ENCODE peak calls at places on chromosomes 1 and 21, in five cellular contexts. P, R, U, V and Z are unnamed samples.

GRCh38 chr1:97920832-97921571 is at the start of gene DPYD:
- DNase-seq in V (peak; percentile 87), U (peak; percentile 92), R (peak; percentile 93), P (peak; percentile 74), Z (peak; percentile 78)

GRCh38 chr21:31180256-31181088 is 142.2 kb upstream of the KRTAP19-8 start:
- DNase-seq in V (peak; percentile 23), R (no peak), U (peak; percentile 68), P (no peak), Z (no peak)

GRCh38 chr1:39183503-39184353 is 20.8 kb upstream of the MACF1 start:
- DNase-seq in P (no peak), V (peak; percentile 91), R (no peak), U (no peak), Z (no peak)

GRCh38 chr1:168373869-168374268 is 93.2 kb downstream of the TBX19 start:
- DNase-seq in V (no peak), P (no peak), R (no peak), U (no peak), Z (peak; percentile 28)

GRCh38 chr1:25996966-25997758 is 701 bp downstream of the PAFAH2 start:
- DNase-seq in V (peak; percentile 46), P (no peak), U (peak; percentile 63), R (no peak), Z (no peak)

GRCh38 chr1:75970631-75971030 is 38.4 kb upstream of the ASB17 start:
- DNase-seq in V (no peak), R (no peak), U (no peak), P (no peak), Z (no peak)

GRCh38 chr1:23568608-23569383 is 9.5 kb upstream of the ID3 start:
- DNase-seq in U (peak; percentile 65), V (no peak), P (no peak), R (no peak), Z (no peak)

GRCh38 chr1:227749916-227750710 is 14.9 kb downstream of the SNAP47 start:
- DNase-seq in V (no peak), R (no peak), U (no peak), P (no peak), Z (no peak)

GRCh38 chr1:20426371-20426770 is 59.6 kb downstream of the CAMK2N1 start:
- DNase-seq in P (no peak), R (peak; percentile 15), U (no peak), V (no peak), Z (no peak)

GRCh38 chr1:116785006-116785405 is 30.8 kb downstream of the CD2 start:
- DNase-seq in U (no peak), R (no peak), V (no peak), P (no peak), Z (no peak)

GRCh38 chr21:14589855-14590563 is 43.9 kb upstream of the SAMSN1 start:
- DNase-seq in U (no peak), P (no peak), V (no peak), R (no peak), Z (no peak)

GRCh38 chr1:43444827-43445225 is 8.9 kb downstream of the HYI start:
- DNase-seq in U (no peak), P (no peak), R (no peak), V (no peak), Z (peak; percentile 33)

GRCh38 chr1:53688703-53689102 is 50.3 kb downstream of the GLIS1 start:
- DNase-seq in P (no peak), V (peak; percentile 7), R (no peak), U (no peak), Z (no peak)

GRCh38 chr1:155008015-155008941 is 5.7 kb downstream of the ZBTB7B start:
- DNase-seq in P (no peak), R (no peak), U (no peak), V (no peak), Z (no peak)

GRCh38 chr1:82565546-82565945 is 764.8 kb downstream of the ADGRL2 start:
- DNase-seq in P (no peak), R (no peak), V (no peak), U (no peak), Z (no peak)

GRCh38 chr1:156781585-156782186 is 14.4 kb downstream of the PRCC start:
- DNase-seq in P (no peak), U (no peak), V (peak; percentile 14), R (no peak), Z (no peak)

GRCh38 chr1:53342735-53343470 is 15.0 kb upstream of the LRP8 start:
- DNase-seq in R (peak; percentile 44), P (no peak), V (no peak), U (no peak), Z (no peak)

GRCh38 chr1:17516303-17517214 is 22.9 kb upstream of the ARHGEF10L start:
- DNase-seq in R (no peak), P (no peak), U (no peak), V (no peak), Z (no peak)

GRCh38 chr1:55021965-55022546 is 17.3 kb upstream of the PCSK9 start:
- DNase-seq in V (peak; percentile 87), U (peak; percentile 93), R (no peak), P (peak; percentile 53), Z (peak; percentile 82)

GRCh38 chr1:78437393-78437792 is 53.4 kb upstream of the PTGFR start:
- DNase-seq in R (no peak), P (no peak), V (no peak), U (no peak), Z (no peak)

GRCh38 chr1:170959385-170959784 is 24.1 kb downstream of the MROH9 start:
- DNase-seq in V (no peak), P (no peak), R (no peak), U (no peak), Z (no peak)

GRCh38 chr1:193520472-193520871 is 334.1 kb upstream of the B3GALT2 start:
- DNase-seq in V (no peak), R (no peak), U (no peak), P (no peak), Z (no peak)

GRCh38 chr1:224450956-224451350 is 16.4 kb upstream of the WDR26 start:
- DNase-seq in U (no peak), P (no peak), R (no peak), V (no peak), Z (no peak)

GRCh38 chr1:150389650-150390049 is 25.7 kb downstream of the RPRD2 start:
- DNase-seq in R (no peak), P (no peak), U (no peak), V (no peak), Z (no peak)

GRCh38 chr1:94528826-94529225 is 12.7 kb downstream of the F3 start:
- DNase-seq in U (no peak), R (no peak), P (no peak), V (no peak), Z (no peak)

GRCh38 chr1:8846263-8846662 is 28.8 kb upstream of the RERE start:
- DNase-seq in P (no peak), U (no peak), V (no peak), R (no peak), Z (no peak)

GRCh38 chr1:92030701-92031107 is 919 bp downstream of the EPHX4 start:
- DNase-seq in V (peak; percentile 4), U (no peak), P (no peak), R (no peak), Z (no peak)

GRCh38 chr1:228273720-228274451 is 66.0 kb downstream of the OBSCN start:
- DNase-seq in R (no peak), P (no peak), U (peak; percentile 36), V (no peak), Z (peak; percentile 33)

GRCh38 chr1:169184812-169185211 is 78.3 kb downstream of the ATP1B1 start:
- DNase-seq in P (no peak), V (no peak), U (no peak), R (no peak), Z (no peak)

GRCh38 chr1:246875041-246876026 is 56.4 kb downstream of the AHCTF1 start:
- DNase-seq in U (no peak), P (no peak), R (no peak), V (no peak), Z (no peak)

GRCh38 chr1:11898831-11899467 is 27.3 kb downstream of the KIAA2013 start:
- DNase-seq in R (no peak), P (no peak), U (no peak), V (no peak), Z (no peak)

GRCh38 chr1:6762060-6762459 is 23.2 kb upstream of the CAMTA1 start:
- DNase-seq in V (no peak), P (no peak), U (no peak), R (no peak), Z (no peak)

GRCh38 chr1:159934136-159935039 is 9.1 kb upstream of the TAGLN2 start:
- DNase-seq in V (no peak), U (no peak), P (no peak), R (no peak), Z (no peak)

GRCh38 chr21:45340515-45340914 is 52.8 kb upstream of the POFUT2 start:
- DNase-seq in R (no peak), P (no peak), V (no peak), U (no peak), Z (no peak)

GRCh38 chr1:110494036-110494435 is 24.9 kb downstream of the KCNA10 start:
- DNase-seq in R (no peak), V (no peak), P (no peak), U (no peak), Z (no peak)

GRCh38 chr1:110495926-110496600 is 22.9 kb downstream of the KCNA10 start:
- DNase-seq in P (peak; percentile 70), U (peak; percentile 86), V (peak; percentile 66), R (no peak), Z (peak; percentile 90)

GRCh38 chr1:110492573-110492972 is 26.4 kb downstream of the KCNA10 start:
- DNase-seq in R (no peak), V (no peak), P (no peak), U (no peak), Z (peak; percentile 36)

GRCh38 chr1:110493059-110493458 is 25.9 kb downstream of the KCNA10 start:
- DNase-seq in R (no peak), P (no peak), V (no peak), U (no peak), Z (no peak)

GRCh38 chr1:110494522-110495406 is 24.2 kb downstream of the KCNA10 start:
- DNase-seq in U (no peak), P (no peak), V (no peak), R (no peak), Z (no peak)
- TF ChIP-seq EP300 in U (no peak), P (no peak), V (no peak), R (no peak), Z (no peak)

GRCh38 chr1:201597551-201598230 is 58.8 kb downstream of the NAV1 start:
- DNase-seq in R (no peak), P (no peak), V (peak; percentile 94), U (no peak), Z (no peak)
- H3K27ac ChIP-seq in R (no peak overlapping the region), P (no peak overlapping the region), V (peak overlapping the region; percentile 90), U (no peak overlapping the region), Z (no peak overlapping the region)

GRCh38 chr1:111436726-111437125 is 9.2 kb upstream of the OVGP1 start:
- DNase-seq in V (no peak), P (no peak), R (no peak), U (no peak), Z (no peak)

GRCh38 chr1:111441573-111442192 is 7.4 kb downstream of the WDR77 start:
- DNase-seq in V (peak; percentile 32), P (no peak), U (peak; percentile 33), R (no peak), Z (no peak)

GRCh38 chr1:111444031-111444430 is 5.0 kb downstream of the WDR77 start:
- DNase-seq in U (no peak), V (no peak), R (no peak), P (no peak), Z (no peak)

GRCh38 chr1:111442457-111442856 is 6.6 kb downstream of the WDR77 start:
- DNase-seq in P (no peak), V (no peak), R (no peak), U (no peak), Z (no peak)

GRCh38 chr1:111439461-111440351 is 9.3 kb downstream of the WDR77 start:
- DNase-seq in V (no peak), P (no peak), U (no peak), R (no peak), Z (no peak)
- TF ChIP-seq EP300 in V (no peak), P (no peak), U (no peak), R (no peak), Z (no peak)

GRCh38 chr1:153541641-153542569 is 1.2 kb upstream of the S100A5 start:
- DNase-seq in P (no peak), U (no peak), R (no peak), V (no peak), Z (peak; percentile 6)
- H3K27ac ChIP-seq in P (peak overlapping the region; percentile 88), U (no peak overlapping the region), R (peak overlapping the region; percentile 71), V (peak overlapping the region; percentile 97), Z (no peak overlapping the region)